ENCODE peak calls at places on chromosomes 11 and 22, in nine cellular contexts. One of them, this sample, is unnamed.

GRCh38 chr11:45045692-45046471 is 95.2 kb upstream of the TP53I11 start:
- DNase-seq in epithelial cell of esophagus: peak; percentile 77
- DNase-seq in fibroblast of villous mesenchyme: peak; percentile 81
- DNase-seq in endodermal cell: no peak
- DNase-seq in H1: no peak
- DNase-seq in iPS DF 6.9: no peak
- DNase-seq in ovary: no peak
- DNase-seq in mesendoderm: peak; percentile 53
- DNase-seq in astrocyte of the spinal cord: peak; percentile 13
- DNase-seq in this sample: peak; percentile 7

GRCh38 chr11:122864386-122864785 is 18.2 kb upstream of the JHY start:
- DNase-seq in epithelial cell of esophagus: no peak
- DNase-seq in fibroblast of villous mesenchyme: no peak
- DNase-seq in endodermal cell: no peak
- DNase-seq in H1: no peak
- DNase-seq in iPS DF 6.9: no peak
- DNase-seq in ovary: no peak
- DNase-seq in mesendoderm: no peak
- DNase-seq in astrocyte of the spinal cord: no peak
- DNase-seq in this sample: no peak

GRCh38 chr11:111963786-111964385 is 26.7 kb downstream of the DIXDC1 start:
- DNase-seq in epithelial cell of esophagus: peak; percentile 35
- DNase-seq in fibroblast of villous mesenchyme: no peak
- DNase-seq in endodermal cell: no peak
- DNase-seq in H1: no peak
- DNase-seq in iPS DF 6.9: no peak
- DNase-seq in ovary: no peak
- DNase-seq in mesendoderm: no peak
- DNase-seq in astrocyte of the spinal cord: peak; percentile 30
- DNase-seq in this sample: no peak

GRCh38 chr11:69292221-69292648 is 1.7 kb upstream of the MYEOV start:
- DNase-seq in epithelial cell of esophagus: peak; percentile 18
- DNase-seq in fibroblast of villous mesenchyme: peak; percentile 28
- DNase-seq in endodermal cell: peak; percentile 89
- DNase-seq in H1: peak; percentile 84
- DNase-seq in iPS DF 6.9: no peak
- DNase-seq in ovary: no peak
- DNase-seq in mesendoderm: peak; percentile 81
- DNase-seq in astrocyte of the spinal cord: no peak
- DNase-seq in this sample: no peak

GRCh38 chr22:50269573-50270301 is 443 bp downstream of the MAPK11 start:
- DNase-seq in epithelial cell of esophagus: peak; percentile 46
- DNase-seq in fibroblast of villous mesenchyme: no peak
- DNase-seq in endodermal cell: peak; percentile 63
- DNase-seq in H1: no peak
- DNase-seq in iPS DF 6.9: no peak
- DNase-seq in ovary: peak; percentile 80
- DNase-seq in mesendoderm: no peak
- DNase-seq in astrocyte of the spinal cord: peak; percentile 54
- DNase-seq in this sample: no peak

GRCh38 chr22:42171946-42172345 is 41.3 kb upstream of the CYP2D6 start:
- DNase-seq in epithelial cell of esophagus: no peak
- DNase-seq in fibroblast of villous mesenchyme: no peak
- DNase-seq in endodermal cell: no peak
- DNase-seq in H1: no peak
- DNase-seq in iPS DF 6.9: no peak
- DNase-seq in ovary: no peak
- DNase-seq in mesendoderm: no peak
- DNase-seq in astrocyte of the spinal cord: no peak
- DNase-seq in this sample: no peak

GRCh38 chr11:28146123-28146751 is 38.0 kb downstream of the METTL15 start:
- DNase-seq in epithelial cell of esophagus: peak; percentile 85
- DNase-seq in fibroblast of villous mesenchyme: peak; percentile 91
- DNase-seq in endodermal cell: no peak
- DNase-seq in H1: no peak
- DNase-seq in iPS DF 6.9: no peak
- DNase-seq in ovary: no peak
- DNase-seq in mesendoderm: peak; percentile 75
- DNase-seq in astrocyte of the spinal cord: peak; percentile 92
- DNase-seq in this sample: peak; percentile 90

GRCh38 chr11:116970485-116971292 is 127.5 kb downstream of the SIK3 start:
- DNase-seq in epithelial cell of esophagus: peak; percentile 33
- DNase-seq in fibroblast of villous mesenchyme: peak; percentile 68
- DNase-seq in endodermal cell: no peak
- DNase-seq in H1: no peak
- DNase-seq in iPS DF 6.9: no peak
- DNase-seq in ovary: no peak
- DNase-seq in mesendoderm: no peak
- DNase-seq in astrocyte of the spinal cord: no peak
- DNase-seq in this sample: no peak

GRCh38 chr11:46489668-46490560 is 98.3 kb upstream of the CHRM4 start:
- DNase-seq in epithelial cell of esophagus: peak; percentile 63
- DNase-seq in fibroblast of villous mesenchyme: peak; percentile 72
- DNase-seq in endodermal cell: peak; percentile 66
- DNase-seq in H1: no peak
- DNase-seq in iPS DF 6.9: peak; percentile 18
- DNase-seq in ovary: no peak
- DNase-seq in mesendoderm: peak; percentile 79
- DNase-seq in astrocyte of the spinal cord: peak; percentile 56
- DNase-seq in this sample: no peak

GRCh38 chr11:15123849-15124248 is 9.1 kb downstream of the INSC start:
- DNase-seq in epithelial cell of esophagus: peak; percentile 90
- DNase-seq in fibroblast of villous mesenchyme: peak; percentile 56
- DNase-seq in endodermal cell: no peak
- DNase-seq in H1: no peak
- DNase-seq in iPS DF 6.9: no peak
- DNase-seq in ovary: no peak
- DNase-seq in mesendoderm: peak; percentile 62
- DNase-seq in astrocyte of the spinal cord: peak; percentile 62
- DNase-seq in this sample: peak; percentile 93

DNA sequence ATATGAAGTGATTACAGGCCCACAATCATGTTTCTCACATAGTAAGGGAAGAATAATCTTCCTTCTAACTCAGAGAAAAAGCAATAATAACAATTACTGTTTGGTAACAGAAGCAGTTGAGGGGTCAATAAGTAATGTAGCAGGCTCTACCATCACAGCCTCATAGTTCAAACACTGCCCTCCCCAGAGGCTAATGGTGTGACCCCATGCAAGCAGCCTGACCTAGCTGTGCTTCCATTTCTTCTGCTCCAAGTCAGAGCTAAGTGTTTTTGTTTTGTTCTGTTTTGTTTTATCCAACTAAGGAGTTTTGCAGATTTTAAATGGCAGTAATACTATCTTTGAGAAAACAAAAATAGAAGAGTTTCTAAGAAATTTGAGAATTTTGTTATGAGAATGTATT is 48.6 kb downstream of the GUCY1A2 start:
- DNase-seq in epithelial cell of esophagus: no peak
- DNase-seq in fibroblast of villous mesenchyme: peak; percentile 42
- DNase-seq in endodermal cell: no peak
- DNase-seq in H1: no peak
- DNase-seq in iPS DF 6.9: no peak
- DNase-seq in ovary: no peak
- DNase-seq in mesendoderm: no peak
- DNase-seq in astrocyte of the spinal cord: no peak
- DNase-seq in this sample: no peak
- H3K4me3 ChIP-seq in epithelial cell of esophagus: no peak overlapping the region
- H3K4me3 ChIP-seq in fibroblast of villous mesenchyme: no peak overlapping the region
- H3K4me3 ChIP-seq in endodermal cell: no peak overlapping the region
- H3K4me3 ChIP-seq in H1: no peak overlapping the region
- H3K4me3 ChIP-seq in iPS DF 6.9: no peak overlapping the region
- H3K4me3 ChIP-seq in ovary: no peak overlapping the region
- H3K4me3 ChIP-seq in mesendoderm: no peak overlapping the region
- H3K4me3 ChIP-seq in astrocyte of the spinal cord: no peak overlapping the region
- H3K4me3 ChIP-seq in this sample: no peak overlapping the region

DNA sequence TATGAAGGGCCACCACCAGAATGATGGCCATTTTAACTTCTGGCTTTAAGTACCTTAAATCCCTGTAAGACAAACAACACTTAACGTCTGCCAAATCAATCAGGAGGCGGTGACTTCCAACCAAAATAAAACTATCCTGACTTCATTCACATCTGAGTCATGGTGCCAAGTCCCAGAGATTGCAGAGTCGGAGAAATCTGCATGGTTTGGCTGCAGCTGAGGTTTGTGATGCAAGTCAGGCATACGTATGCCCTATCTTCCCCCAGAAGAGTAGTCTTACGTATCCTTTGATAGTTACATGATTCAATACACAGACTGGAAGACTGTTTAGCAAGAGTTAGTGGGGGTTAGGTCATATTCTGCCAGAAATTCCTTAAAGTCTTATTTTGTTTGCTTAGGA is 1.7 kb upstream of the GAB2 start:
- DNase-seq in epithelial cell of esophagus: peak; percentile 90
- DNase-seq in fibroblast of villous mesenchyme: peak; percentile 99
- DNase-seq in endodermal cell: no peak
- DNase-seq in H1: no peak
- DNase-seq in iPS DF 6.9: no peak
- DNase-seq in ovary: peak; percentile 51
- DNase-seq in mesendoderm: peak; percentile 18
- DNase-seq in astrocyte of the spinal cord: peak; percentile 92
- DNase-seq in this sample: peak; percentile 85
- H3K4me3 ChIP-seq in epithelial cell of esophagus: no peak overlapping the region
- H3K4me3 ChIP-seq in fibroblast of villous mesenchyme: peak overlapping the region; percentile 70
- H3K4me3 ChIP-seq in endodermal cell: peak overlapping the region; percentile 93
- H3K4me3 ChIP-seq in H1: no peak overlapping the region
- H3K4me3 ChIP-seq in iPS DF 6.9: no peak overlapping the region
- H3K4me3 ChIP-seq in ovary: no peak overlapping the region
- H3K4me3 ChIP-seq in mesendoderm: no peak overlapping the region
- H3K4me3 ChIP-seq in astrocyte of the spinal cord: no peak overlapping the region
- H3K4me3 ChIP-seq in this sample: no peak overlapping the region

DNA sequence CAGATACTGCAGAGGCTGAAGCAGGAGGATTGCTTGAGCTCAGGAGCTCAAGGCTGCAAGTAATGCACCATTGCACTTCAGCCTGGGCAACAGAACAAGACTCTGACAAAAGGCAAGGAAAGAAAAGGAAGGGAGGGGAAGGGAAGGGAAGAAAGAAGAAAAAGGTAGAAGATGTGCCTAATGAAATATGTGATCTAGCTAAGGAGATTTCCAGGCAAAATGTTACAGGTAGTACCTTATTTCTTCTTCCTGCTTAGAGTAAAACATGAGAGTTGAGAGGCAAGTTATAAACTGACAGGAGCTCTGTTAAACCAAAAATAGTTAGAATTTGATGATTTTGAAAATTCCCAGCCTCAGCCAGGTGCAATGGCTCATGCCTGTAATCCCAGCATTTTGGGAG is 4.7 kb upstream of the PELI3 start:
- DNase-seq in epithelial cell of esophagus: no peak
- DNase-seq in fibroblast of villous mesenchyme: no peak
- DNase-seq in endodermal cell: no peak
- DNase-seq in H1: no peak
- DNase-seq in iPS DF 6.9: no peak
- DNase-seq in ovary: no peak
- DNase-seq in mesendoderm: no peak
- DNase-seq in astrocyte of the spinal cord: no peak
- DNase-seq in this sample: no peak
- H3K4me3 ChIP-seq in epithelial cell of esophagus: no peak overlapping the region
- H3K4me3 ChIP-seq in fibroblast of villous mesenchyme: no peak overlapping the region
- H3K4me3 ChIP-seq in endodermal cell: no peak overlapping the region
- H3K4me3 ChIP-seq in H1: no peak overlapping the region
- H3K4me3 ChIP-seq in iPS DF 6.9: no peak overlapping the region
- H3K4me3 ChIP-seq in ovary: no peak overlapping the region
- H3K4me3 ChIP-seq in mesendoderm: no peak overlapping the region
- H3K4me3 ChIP-seq in astrocyte of the spinal cord: no peak overlapping the region
- H3K4me3 ChIP-seq in this sample: no peak overlapping the region

GRCh38 chr11:10461276-10461790 is 6.3 kb downstream of the AMPD3 start:
- DNase-seq in epithelial cell of esophagus: no peak
- DNase-seq in fibroblast of villous mesenchyme: no peak
- DNase-seq in endodermal cell: peak; percentile 28
- DNase-seq in H1: no peak
- DNase-seq in iPS DF 6.9: no peak
- DNase-seq in ovary: no peak
- DNase-seq in mesendoderm: no peak
- DNase-seq in astrocyte of the spinal cord: no peak
- DNase-seq in this sample: no peak

GRCh38 chr11:10456519-10456918 is 1.5 kb downstream of the AMPD3 start:
- DNase-seq in epithelial cell of esophagus: no peak
- DNase-seq in fibroblast of villous mesenchyme: no peak
- DNase-seq in endodermal cell: peak; percentile 52
- DNase-seq in H1: no peak
- DNase-seq in iPS DF 6.9: no peak
- DNase-seq in ovary: no peak
- DNase-seq in mesendoderm: peak; percentile 20
- DNase-seq in astrocyte of the spinal cord: no peak
- DNase-seq in this sample: no peak

GRCh38 chr11:10457901-10458300 is 2.8 kb downstream of the AMPD3 start:
- DNase-seq in epithelial cell of esophagus: no peak
- DNase-seq in fibroblast of villous mesenchyme: no peak
- DNase-seq in endodermal cell: peak; percentile 19
- DNase-seq in H1: peak; percentile 24
- DNase-seq in iPS DF 6.9: no peak
- DNase-seq in ovary: no peak
- DNase-seq in mesendoderm: no peak
- DNase-seq in astrocyte of the spinal cord: no peak
- DNase-seq in this sample: no peak

GRCh38 chr11:10460611-10461275 is 5.7 kb downstream of the AMPD3 start:
- DNase-seq in epithelial cell of esophagus: no peak
- DNase-seq in fibroblast of villous mesenchyme: peak; percentile 38
- DNase-seq in endodermal cell: peak; percentile 11
- DNase-seq in H1: no peak
- DNase-seq in iPS DF 6.9: no peak
- DNase-seq in ovary: no peak
- DNase-seq in mesendoderm: no peak
- DNase-seq in astrocyte of the spinal cord: no peak
- DNase-seq in this sample: no peak

DNA sequence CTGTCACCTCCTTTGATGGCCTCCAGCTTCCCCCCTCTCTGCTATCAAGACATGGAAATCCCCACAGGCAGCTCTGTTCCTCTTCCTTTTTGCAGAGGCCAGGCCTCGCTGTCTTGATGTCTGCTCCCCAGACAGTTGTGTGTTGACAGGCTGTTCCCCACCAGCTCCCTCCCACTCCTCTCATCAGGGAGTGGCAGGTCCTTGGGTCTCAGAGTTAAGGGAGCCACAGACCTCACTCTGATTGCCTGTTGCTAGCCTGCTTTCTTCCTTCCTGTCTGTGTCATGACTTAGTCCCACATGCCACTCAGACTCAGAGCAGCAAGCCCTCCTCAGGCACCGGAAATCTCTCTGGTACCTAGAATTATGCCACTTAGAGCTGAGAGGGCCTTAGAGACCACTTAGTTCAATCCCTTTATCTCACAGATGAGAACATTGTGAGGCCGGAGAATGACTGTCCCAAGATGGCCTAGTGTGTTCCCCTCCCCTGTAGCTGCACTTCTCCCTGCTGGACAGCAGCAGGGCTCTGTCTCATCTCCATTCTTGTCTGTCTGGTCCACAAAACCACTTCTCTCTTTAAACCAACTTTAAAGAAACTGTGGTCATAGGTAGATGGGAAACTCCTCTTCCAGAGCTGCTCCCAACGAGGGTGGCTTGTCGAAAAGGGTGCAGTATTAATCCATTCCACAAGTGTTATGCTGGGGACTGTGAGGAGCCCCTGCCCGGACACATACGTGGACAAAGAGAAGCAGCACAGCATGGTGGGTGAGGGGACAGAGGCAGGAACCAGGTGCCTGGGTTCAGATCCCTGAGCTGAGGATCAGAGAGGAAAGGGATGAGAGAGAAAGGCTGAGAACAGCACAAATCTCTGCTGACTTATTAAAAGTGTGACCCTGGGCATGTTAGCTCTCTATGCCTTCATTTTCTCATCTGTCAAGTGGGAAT is 4.2 kb downstream of the AMPD3 start:
- DNase-seq in epithelial cell of esophagus: no peak
- DNase-seq in fibroblast of villous mesenchyme: no peak
- DNase-seq in endodermal cell: peak; percentile 51
- DNase-seq in H1: peak; percentile 44
- DNase-seq in iPS DF 6.9: no peak
- DNase-seq in ovary: no peak
- DNase-seq in mesendoderm: peak; percentile 16
- DNase-seq in astrocyte of the spinal cord: no peak
- DNase-seq in this sample: no peak
- H3K4me3 ChIP-seq in epithelial cell of esophagus: no peak overlapping the region
- H3K4me3 ChIP-seq in fibroblast of villous mesenchyme: no peak overlapping the region
- H3K4me3 ChIP-seq in endodermal cell: no peak overlapping the region
- H3K4me3 ChIP-seq in H1: no peak overlapping the region
- H3K4me3 ChIP-seq in iPS DF 6.9: no peak overlapping the region
- H3K4me3 ChIP-seq in ovary: no peak overlapping the region
- H3K4me3 ChIP-seq in mesendoderm: no peak overlapping the region
- H3K4me3 ChIP-seq in astrocyte of the spinal cord: no peak overlapping the region
- H3K4me3 ChIP-seq in this sample: no peak overlapping the region

This sample was measured in kidney epithelial cell.